ENCODE peak calls at places on chromosomes 13 and 19, in seven cellular contexts. Q, Z, L, F, X, A and T are unnamed samples.

GRCh38 chr19:5892772-5893275 is 10.8 kb downstream of the NDUFA11 start:
- DNase-seq in Q (no peak), Z (no peak), L (no peak), F (no peak), X (no peak), A (no peak), T (no peak)

GRCh38 chr13:106596287-106596937 is 28.5 kb upstream of the ARGLU1 start:
- DNase-seq in Q (no peak), Z (no peak), L (no peak), F (no peak), X (no peak), A (peak; percentile 31), T (no peak)

GRCh38 chr19:55563261-55563690 is 17.4 kb downstream of the ZNF579 start:
- DNase-seq in Q (no peak), Z (peak; percentile 40), L (no peak), F (peak; percentile 41), X (no peak), A (peak; percentile 70), T (no peak)

GRCh38 chr13:48214519-48215121 is 18.4 kb upstream of the ITM2B start:
- DNase-seq in Q (no peak), Z (no peak), L (no peak), F (no peak), X (no peak), A (no peak), T (no peak)

GRCh38 chr13:58999851-59000250 is 1163.9 kb downstream of the DIAPH3 start:
- DNase-seq in Q (no peak), Z (no peak), L (no peak), F (no peak), X (no peak), A (no peak), T (no peak)

GRCh38 chr13:50123862-50124535 is 108.8 kb downstream of the KCNRG start:
- DNase-seq in Q (peak; percentile 99), Z (peak; percentile 79), L (no peak), F (peak; percentile 98), X (peak; percentile 92), A (peak; percentile 75), T (peak; percentile 89)

GRCh38 chr13:46830405-46831005 is 33.5 kb upstream of the ESD start:
- DNase-seq in Q (no peak), Z (no peak), L (no peak), F (no peak), X (no peak), A (no peak), T (no peak)

GRCh38 chr19:40662925-40663711 is 27.3 kb downstream of the NUMBL start:
- DNase-seq in Q (peak; percentile 98), Z (peak; percentile 94), L (peak; percentile 91), F (peak; percentile 78), X (peak; percentile 96), A (peak; percentile 96), T (peak; percentile 95)

GRCh38 chr19:38731654-38732301 is 12.5 kb downstream of the CAPN12 start:
- DNase-seq in Q (peak; percentile 67), Z (no peak), L (peak; percentile 72), F (no peak), X (peak; percentile 59), A (no peak), T (peak; percentile 47)

GRCh38 chr19:14072535-14073231 is at the start of gene MISP3:
- DNase-seq in Q (no peak), Z (peak; percentile 50), L (peak; percentile 92), F (no peak), X (peak; percentile 75), A (peak; percentile 26), T (no peak)

GRCh38 chr19:10007811-10008211 is 2.5 kb downstream of the COL5A3 start:
- DNase-seq in Q (no peak), Z (peak; percentile 34), L (no peak), F (peak; percentile 97), X (peak; percentile 83), A (peak; percentile 61), T (no peak)

GRCh38 chr13:51981355-51981754 is 29.9 kb downstream of the ATP7B start:
- DNase-seq in Q (no peak), Z (no peak), L (no peak), F (no peak), X (no peak), A (peak; percentile 19), T (no peak)

GRCh38 chr13:32791545-32792172 is 205.4 kb downstream of the PDS5B start:
- DNase-seq in Q (no peak), Z (no peak), L (no peak), F (peak; percentile 1), X (no peak), A (no peak), T (no peak)

GRCh38 chr19:41936416-41936850 is 8.2 kb upstream of the ERFL start:
- DNase-seq in Q (no peak), Z (no peak), L (no peak), F (peak; percentile 39), X (no peak), A (no peak), T (no peak)

GRCh38 chr13:66222127-66222526 is 1008.0 kb downstream of the PCDH9 start:
- DNase-seq in Q (no peak), Z (no peak), L (no peak), F (no peak), X (no peak), A (no peak), T (no peak)

GRCh38 chr13:113166266-113166665 is 7.8 kb downstream of the PROZ start:
- DNase-seq in Q (no peak), Z (no peak), L (no peak), F (no peak), X (no peak), A (no peak), T (no peak)

GRCh38 chr13:48448963-48449614 is 36.2 kb upstream of the LPAR6 start:
- DNase-seq in Q (no peak), Z (no peak), L (no peak), F (peak; percentile 71), X (no peak), A (peak; percentile 83), T (no peak)

GRCh38 chr13:113598081-113598410 is 13.5 kb downstream of the TFDP1 start:
- DNase-seq in Q (no peak), Z (no peak), L (no peak), F (no peak), X (peak; percentile 59), A (no peak), T (peak; percentile 68)

GRCh38 chr13:45362939-45363338 is 22.0 kb upstream of the TPT1 start:
- DNase-seq in Q (no peak), Z (no peak), L (no peak), F (no peak), X (no peak), A (no peak), T (no peak)

GRCh38 chr19:23481043-23481442 is 85.8 kb upstream of the ZNF91 start:
- DNase-seq in Q (no peak), Z (no peak), L (no peak), F (no peak), X (no peak), A (no peak), T (no peak)

GRCh38 chr13:99144306-99144705 is 56.3 kb upstream of the UBAC2 start:
- DNase-seq in Q (no peak), Z (no peak), L (no peak), F (peak; percentile 16), X (no peak), A (no peak), T (no peak)

GRCh38 chr13:59477011-59477410 is 686.7 kb downstream of the DIAPH3 start:
- DNase-seq in Q (no peak), Z (no peak), L (no peak), F (no peak), X (no peak), A (no peak), T (no peak)

GRCh38 chr19:10699650-10700335 is 1.4 kb upstream of the QTRT1 start:
- DNase-seq in Q (no peak), Z (peak; percentile 80), L (no peak), F (peak; percentile 50), X (no peak), A (peak; percentile 73), T (no peak)

GRCh38 chr13:106376411-106377112 is 158.9 kb downstream of the EFNB2 start:
- DNase-seq in Q (no peak), Z (peak; percentile 74), L (no peak), F (peak; percentile 87), X (peak; percentile 66), A (peak; percentile 79), T (no peak)

GRCh38 chr19:2703077-2703437 is 563 bp upstream of the GNG7 start:
- DNase-seq in Q (no peak), Z (no peak), L (no peak), F (no peak), X (no peak), A (no peak), T (no peak)
- H3K4me3 ChIP-seq in Q (peak overlapping the region; percentile 14), Z (no peak overlapping the region), L (no peak overlapping the region), F (peak overlapping the region; percentile 41), X (no peak overlapping the region), A (peak overlapping the region; percentile 23), T (peak overlapping the region; percentile 58)

GRCh38 chr19:8608858-8609209 is 1.7 kb downstream of the ADAMTS10 start:
- DNase-seq in Q (no peak), Z (no peak), L (no peak), F (no peak), X (no peak), A (no peak), T (no peak)

GRCh38 chr19:8611391-8611883 is 922 bp upstream of the ADAMTS10 start:
- DNase-seq in Q (peak; percentile 80), Z (no peak), L (no peak), F (peak; percentile 18), X (no peak), A (peak; percentile 18), T (no peak)

GRCh38 chr19:8610928-8611284 is 391 bp upstream of the ADAMTS10 start:
- DNase-seq in Q (no peak), Z (no peak), L (no peak), F (no peak), X (no peak), A (no peak), T (no peak)

GRCh38 chr19:8610041-8610927 is at the start of gene ADAMTS10:
- DNase-seq in Q (peak; percentile 87), Z (no peak), L (peak; percentile 60), F (peak; percentile 47), X (peak; percentile 71), A (peak; percentile 43), T (no peak)

GRCh38 chr19:8609210-8610040 is 1.1 kb downstream of the ADAMTS10 start:
- DNase-seq in Q (peak; percentile 89), Z (peak; percentile 40), L (peak; percentile 68), F (peak; percentile 75), X (peak; percentile 84), A (peak; percentile 73), T (peak; percentile 81)
- H3K4me3 ChIP-seq in Q (peak overlapping the region; percentile 81), Z (peak overlapping the region; percentile 70), L (peak overlapping the region; percentile 54), F (peak overlapping the region; percentile 88), X (peak overlapping the region; percentile 59), A (peak overlapping the region; percentile 70), T (peak overlapping the region; percentile 56)

GRCh38 chr13:109362606-109363005 is 423.8 kb downstream of the IRS2 start:
- DNase-seq in Q (no peak), Z (no peak), L (no peak), F (no peak), X (no peak), A (no peak), T (no peak)
- H3K4me3 ChIP-seq in Q (no peak overlapping the region), Z (no peak overlapping the region), L (no peak overlapping the region), F (no peak overlapping the region), X (no peak overlapping the region), A (no peak overlapping the region), T (no peak overlapping the region)

GRCh38 chr19:15550847-15551182 is 42.5 kb downstream of the CYP4F22 start:
- DNase-seq in Q (peak; percentile 50), Z (peak; percentile 28), L (no peak), F (no peak), X (no peak), A (no peak), T (no peak)
- H3K4me3 ChIP-seq in Q (no peak overlapping the region), Z (peak overlapping the region; percentile 57), L (no peak overlapping the region), F (peak overlapping the region; percentile 38), X (no peak overlapping the region), A (peak overlapping the region; percentile 19), T (peak overlapping the region; percentile 31)

GRCh38 chr19:640156-640548 is 473 bp downstream of the FGF22 start:
- DNase-seq in Q (no peak), Z (no peak), L (no peak), F (no peak), X (no peak), A (no peak), T (no peak)
- H3K4me3 ChIP-seq in Q (peak overlapping the region; percentile 11), Z (peak overlapping the region; percentile 47), L (peak overlapping the region; percentile 6), F (no peak overlapping the region), X (no peak overlapping the region), A (peak overlapping the region; percentile 3), T (peak overlapping the region; percentile 51)